ENCODE peak calls at places on chromosome 22, in six cellular contexts. Y is CD8-positive, alpha-beta T cell; Z is Peyer's patch; H is tibial artery; E is cardiac muscle cell; F is heart left ventricle. Q is an unnamed sample. For H3K4me1, the result is how much of the 10 kb centered on the place peaks cover.

GRCh38 chr22:41021039-41021654 is 70.0 kb downstream of the RBX1 start:
- DNase-seq in Y (no peak), Z (peak), H (no peak), E (peak), F (no peak), Q (no peak)

GRCh38 chr22:29780781-29781676 is 13.9 kb downstream of the UQCR10 start:
- DNase-seq in Y (no peak), Z (no peak), H (no peak), E (peak), F (no peak), Q (no peak)

GRCh38 chr22:49398115-49398514 is 429.6 kb downstream of the BRD1 start:
- DNase-seq in Y (no peak), Z (peak), H (no peak), E (no peak), F (no peak), Q (peak)

GRCh38 chr22:30056015-30056414 is 24.2 kb upstream of the HORMAD2 start:
- DNase-seq in Y (no peak), Z (no peak), H (no peak), E (no peak), F (no peak), Q (no peak)

GRCh38 chr22:32219030-32219429 is 14.2 kb upstream of the RFPL2 start:
- DNase-seq in Y (no peak), Z (no peak), H (no peak), E (no peak), F (no peak), Q (no peak)

GRCh38 chr22:30434775-30435315 is 9.3 kb downstream of the MTFP1 start:
- DNase-seq in Y (no peak), Z (no peak), H (no peak), E (no peak), F (no peak), Q (no peak)

GRCh38 chr22:32407332-32407731 is 4.7 kb downstream of the RTCB start:
- DNase-seq in Y (no peak), Z (no peak), H (no peak), E (no peak), F (no peak), Q (no peak)

GRCh38 chr22:23180301-23180892 is at the start of gene BCR:
- DNase-seq in Y (peak), Z (peak), H (peak), E (peak), F (peak), Q (peak)

GRCh38 chr22:40654522-40655167 is 18.1 kb upstream of the MRTFA start:
- DNase-seq in Y (no peak), Z (no peak), H (peak), E (peak), F (peak), Q (no peak)

GRCh38 chr22:24424001-24424900 is 3.1 kb upstream of the ADORA2A start:
- DNase-seq in Y (no peak), Z (no peak), H (no peak), E (no peak), F (no peak), Q (no peak)

GRCh38 chr22:39627865-39628562 is 57.5 kb downstream of the CACNA1I start:
- DNase-seq in Y (no peak), Z (no peak), H (no peak), E (no peak), F (no peak), Q (no peak)

GRCh38 chr22:29773233-29773632 is 6.1 kb downstream of the UQCR10 start:
- DNase-seq in Y (no peak), Z (no peak), H (no peak), E (peak), F (no peak), Q (no peak)

GRCh38 chr22:30079952-30080533 is at the start of gene HORMAD2:
- DNase-seq in Y (no peak), Z (no peak), H (no peak), E (peak), F (no peak), Q (peak)

GRCh38 chr22:44369916-44370804 is 57.4 kb upstream of the SHISAL1 start:
- DNase-seq in Y (no peak), Z (peak), H (no peak), E (no peak), F (no peak), Q (no peak)

GRCh38 chr22:43860126-43860525 is 2.2 kb downstream of the SULT4A1 start:
- DNase-seq in Y (no peak), Z (peak), H (no peak), E (no peak), F (no peak), Q (no peak)

GRCh38 chr22:47165338-47165931 is 403.0 kb downstream of the TBC1D22A start:
- DNase-seq in Y (no peak), Z (peak), H (peak), E (no peak), F (peak), Q (no peak)

GRCh38 chr22:35559354-35560005 is 18.8 kb downstream of the RASD2 start:
- DNase-seq in Y (no peak), Z (no peak), H (no peak), E (no peak), F (no peak), Q (no peak)

GRCh38 chr22:36298118-36298517 is 45.2 kb downstream of the APOL1 start:
- DNase-seq in Y (no peak), Z (no peak), H (no peak), E (no peak), F (no peak), Q (no peak)

GRCh38 chr22:25563757-25564319 is 637 bp upstream of the GRK3 start:
- DNase-seq in Y (no peak), Z (no peak), H (peak), E (no peak), F (peak), Q (peak)

GRCh38 chr22:39534591-39535301 is 2.2 kb upstream of the RPS19BP1 start:
- DNase-seq in Y (peak), Z (peak), H (peak), E (peak), F (peak), Q (peak)

GRCh38 chr22:31082606-31083376 is 1.7 kb downstream of the SMTN start:
- DNase-seq in Y (peak), Z (peak), H (peak), E (peak), F (peak), Q (peak)

GRCh38 chr22:24592846-24593809 is at the start of gene LRRC75B:
- DNase-seq in Y (no peak), Z (peak), H (peak), E (peak), F (peak), Q (peak)

GRCh38 chr22:32754413-32755041 is 47.0 kb upstream of the TIMP3 start:
- DNase-seq in Y (no peak), Z (no peak), H (peak), E (peak), F (peak), Q (no peak)

GRCh38 chr22:44392446-44392921 is 79.7 kb upstream of the SHISAL1 start:
- DNase-seq in Y (no peak), Z (peak), H (peak), E (no peak), F (no peak), Q (no peak)

GRCh38 chr22:23498811-23499798 is 81.0 kb downstream of the IGLL1 start:
- DNase-seq in Y (no peak), Z (no peak), H (no peak), E (no peak), F (no peak), Q (no peak)

GRCh38 chr22:44661070-44661469 is 40.9 kb upstream of the PRR5 start:
- DNase-seq in Y (no peak), Z (no peak), H (no peak), E (no peak), F (no peak), Q (no peak)

GRCh38 chr22:39290724-39291161 is 28.7 kb downstream of the RPL3 start:
- DNase-seq in Y (no peak), Z (no peak), H (no peak), E (peak), F (peak), Q (no peak)

GRCh38 chr22:39932918-39933649 is 27.1 kb upstream of the TMA7B start:
- DNase-seq in Y (no peak), Z (no peak), H (no peak), E (peak), F (no peak), Q (no peak)

GRCh38 chr22:21791635-21792625 is 56.3 kb upstream of the YPEL1 start:
- DNase-seq in Y (no peak), Z (no peak), H (no peak), E (peak), F (no peak), Q (no peak)

GRCh38 chr22:25564320-25564978 is at the start of gene GRK3:
- DNase-seq in Y (peak), Z (peak), H (peak), E (peak), F (peak), Q (peak)

GRCh38 chr22:48581206-48581766 is 1246.4 kb downstream of the BRD1 start:
- DNase-seq in Y (no peak), Z (no peak), H (no peak), E (no peak), F (no peak), Q (no peak)

GRCh38 chr22:39206491-39206890 is 38.3 kb downstream of the PDGFB start:
- DNase-seq in Y (no peak), Z (no peak), H (no peak), E (no peak), F (peak), Q (no peak)

GRCh38 chr22:31615481-31615840 is 46.6 kb downstream of the PISD start:
- DNase-seq in Y (no peak), Z (peak), H (no peak), E (no peak), F (no peak), Q (no peak)

GRCh38 chr22:22886546-22886945 is 1.1 kb upstream of the IGLL5 start:
- DNase-seq in Y (no peak), Z (no peak), H (no peak), E (no peak), F (no peak), Q (no peak)

GRCh38 chr22:18968011-18968749 is 32.1 kb upstream of the PRODH start:
- DNase-seq in Y (no peak), Z (peak), H (no peak), E (peak), F (peak), Q (no peak)

GRCh38 chr22:26711205-26711958 is 54.0 kb downstream of the MIAT start:
- DNase-seq in Y (no peak), Z (no peak), H (no peak), E (peak), F (no peak), Q (no peak)
- H3K4me3 ChIP-seq in Y (no peak), Z (no peak), H (no peak), E (no peak), F (no peak), Q (no peak)

GRCh38 chr22:42644422-42645340 is 4.3 kb upstream of the ATP5MGL start:
- DNase-seq in Y (no peak), Z (no peak), H (peak), E (peak), F (peak), Q (peak)
- TF ChIP-seq CTCF in Y (no peak), Z (no peak), H (no peak), E (no peak), F (no peak), Q (no peak)

DNA sequence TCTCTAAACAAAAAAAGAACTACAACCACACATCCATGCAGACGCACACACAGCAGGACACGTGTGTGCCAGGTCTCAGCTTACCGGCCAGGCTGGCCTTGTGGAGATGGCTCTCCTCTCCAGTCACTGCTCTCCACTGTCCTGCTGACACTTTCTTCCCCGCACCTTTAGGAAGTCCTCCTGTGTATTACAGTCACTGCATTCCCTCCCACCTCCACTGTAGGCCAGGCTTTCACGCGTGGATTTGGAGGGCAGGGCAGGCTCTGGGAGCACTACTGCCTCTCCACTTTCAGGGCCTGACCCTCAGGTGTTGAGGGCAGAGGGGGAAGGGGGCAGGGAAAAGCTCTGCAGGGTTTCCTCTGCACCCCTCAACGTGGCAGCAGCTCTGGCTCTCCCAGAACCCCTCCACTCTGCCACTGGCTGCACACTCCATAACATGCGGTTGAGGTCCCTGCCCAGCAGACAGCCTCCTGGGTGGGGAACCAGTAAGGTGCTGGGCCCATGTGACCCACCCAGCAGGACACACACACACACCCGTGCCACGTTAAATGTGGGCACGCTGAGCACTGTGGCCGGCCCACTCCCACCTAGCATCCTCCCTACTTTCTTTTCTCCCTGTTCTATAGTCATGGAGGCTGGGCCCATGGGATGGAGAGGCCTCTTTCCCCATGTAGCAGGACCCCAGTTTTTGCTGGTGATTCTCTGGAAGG is 107.0 kb upstream of the PITPNB start:
- DNase-seq in Y (no peak), Z (no peak), H (no peak), E (no peak), F (peak), Q (no peak)
- H3K4me1 ChIP-seq in Y (under half), Z (under half), H (under half), E (under half), F (under half), Q (under half)

GRCh38 chr22:42693055-42693762 is 27.5 kb downstream of the A4GALT start:
- DNase-seq in Y (no peak), Z (no peak), H (no peak), E (no peak), F (no peak), Q (no peak)

GRCh38 chr22:42695294-42695693 is 25.4 kb downstream of the A4GALT start:
- DNase-seq in Y (no peak), Z (no peak), H (no peak), E (no peak), F (no peak), Q (no peak)

GRCh38 chr22:42696331-42696967 is 24.2 kb downstream of the A4GALT start:
- DNase-seq in Y (no peak), Z (no peak), H (no peak), E (no peak), F (no peak), Q (no peak)

GRCh38 chr22:42692239-42693054 is 28.2 kb downstream of the A4GALT start:
- DNase-seq in Y (no peak), Z (no peak), H (no peak), E (no peak), F (no peak), Q (no peak)

DNA sequence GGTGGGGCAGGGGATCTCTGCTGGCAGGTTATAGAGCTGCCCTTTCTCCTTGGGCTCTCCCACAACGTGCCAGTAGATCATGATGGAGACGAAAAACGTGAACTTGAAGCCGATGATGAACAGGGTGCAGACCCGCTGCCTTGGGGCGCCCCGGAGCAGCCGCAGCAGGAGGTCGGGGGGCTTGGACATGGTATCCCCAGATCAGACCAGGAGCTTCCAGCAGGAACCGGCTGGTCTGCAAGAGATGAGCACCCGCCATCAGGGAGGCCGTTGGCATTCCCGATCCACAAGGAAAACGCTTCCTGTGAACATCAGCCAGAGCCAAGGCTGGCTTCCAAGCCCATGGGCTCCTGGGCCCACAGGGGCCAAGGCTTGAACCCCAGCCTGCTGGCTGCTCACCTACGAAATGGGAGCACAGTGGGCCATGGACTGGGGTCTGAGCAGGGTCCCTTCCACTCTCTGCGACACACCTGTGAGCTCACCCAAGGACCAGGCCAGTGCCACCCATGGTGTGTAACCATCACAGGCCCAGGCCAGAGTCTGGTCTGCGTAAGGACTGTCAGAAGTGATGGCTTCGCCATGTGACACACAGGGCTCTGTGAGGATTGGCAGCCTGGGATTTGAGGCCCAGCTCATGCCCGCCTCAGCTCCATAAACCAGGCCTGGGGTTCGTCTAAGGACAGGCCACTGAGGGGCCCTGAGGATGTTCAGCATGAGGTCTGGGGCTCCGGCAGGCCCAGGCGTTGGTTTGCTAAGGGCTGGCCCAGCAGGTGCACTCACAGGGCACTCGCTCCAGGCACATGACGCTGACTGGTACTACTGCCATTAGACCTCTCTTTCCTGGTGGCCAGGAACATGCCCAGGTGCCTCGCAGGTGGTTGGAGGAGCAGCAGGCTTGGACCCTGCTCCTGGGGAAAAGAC is 26.6 kb downstream of the A4GALT start:
- DNase-seq in Y (no peak), Z (no peak), H (no peak), E (no peak), F (no peak), Q (no peak)
- H3K4me3 ChIP-seq in Y (no peak), Z (no peak), H (no peak), E (no peak), F (no peak), Q (no peak)

DNA sequence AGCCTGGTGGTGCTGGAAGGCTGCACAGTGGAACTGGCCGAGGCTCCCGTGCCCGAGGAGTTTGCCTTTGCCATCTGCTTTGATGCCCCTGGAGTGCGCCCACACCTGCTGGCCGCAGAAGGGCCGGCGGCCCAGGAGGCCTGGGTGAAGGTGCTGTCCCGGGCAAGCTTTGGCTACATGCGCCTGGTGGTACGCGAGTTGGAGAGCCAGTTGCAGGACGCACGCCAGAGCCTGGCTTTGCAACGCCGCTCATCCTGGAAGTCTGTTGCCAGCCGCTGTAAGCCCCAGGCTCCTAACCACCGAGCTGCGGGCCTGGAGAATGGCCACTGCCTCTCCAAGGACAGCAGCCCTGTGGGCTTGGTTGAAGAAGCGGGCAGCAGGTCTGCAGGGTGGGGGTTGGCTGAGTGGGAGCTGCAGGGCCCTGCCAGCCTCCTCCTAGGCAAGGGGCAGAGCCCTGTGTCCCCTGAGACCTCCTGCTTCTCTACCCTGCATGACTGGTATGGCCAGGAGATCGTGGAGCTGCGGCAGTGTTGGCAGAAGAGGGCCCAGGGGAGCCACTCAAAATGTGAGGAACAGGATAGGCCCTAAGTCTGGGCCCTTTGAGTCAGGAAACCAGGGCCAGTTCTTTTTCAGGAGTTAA is 1.9 kb upstream of the SMDT1 start:
- DNase-seq in Y (no peak), Z (no peak), H (no peak), E (no peak), F (no peak), Q (no peak)
- TF ChIP-seq CTCF in Y (no peak), Z (no peak), H (no peak), E (no peak), F (no peak), Q (no peak)

DNA sequence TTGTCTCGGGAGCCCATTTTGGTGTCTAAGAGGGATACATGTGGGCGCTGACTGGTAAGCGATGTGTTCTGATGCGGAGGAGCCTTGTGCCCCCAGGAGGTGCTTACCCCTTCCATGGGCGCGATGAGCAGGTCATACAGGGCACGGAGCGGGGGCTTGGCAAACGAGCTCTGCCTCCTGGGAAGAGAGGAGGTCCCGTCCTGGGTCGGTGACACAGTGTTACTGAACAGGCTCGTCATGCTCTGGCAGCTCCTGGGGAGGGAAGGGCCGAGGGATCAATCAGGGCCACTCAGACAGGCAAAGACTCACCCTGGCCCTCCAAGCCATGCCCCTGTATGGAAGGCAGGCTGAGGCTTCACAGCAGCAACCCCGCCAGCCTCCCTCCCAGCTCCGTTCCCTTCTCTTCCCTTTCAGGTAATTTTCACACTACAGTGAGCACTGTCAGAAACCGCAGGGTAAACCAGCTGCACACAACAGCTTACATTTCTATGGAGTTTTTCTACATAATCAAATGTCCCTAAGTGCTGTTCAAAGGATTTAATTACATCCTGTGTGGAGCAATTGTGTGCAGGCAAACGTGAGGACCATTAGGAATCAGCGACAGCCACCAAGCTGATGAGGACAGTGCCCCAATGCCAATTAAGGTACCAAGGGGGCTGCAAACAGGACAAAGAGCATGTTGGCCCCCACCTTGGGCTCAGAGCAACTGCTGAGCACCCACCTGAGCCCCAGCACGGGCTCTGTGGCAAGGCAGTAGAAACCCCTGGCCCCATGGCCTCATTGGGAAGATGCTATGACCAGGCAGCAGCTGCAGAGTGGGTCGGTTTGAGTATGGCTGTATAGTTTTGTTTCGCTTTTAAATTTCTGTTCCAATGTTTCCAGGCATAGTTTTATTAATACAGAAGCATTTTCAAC is 95.3 kb upstream of the PITPNB start:
- DNase-seq in Y (no peak), Z (no peak), H (no peak), E (no peak), F (no peak), Q (no peak)
- H3K4me1 ChIP-seq in Y (under half), Z (under half), H (under half), E (under half), F (under half), Q (under half)

Q was measured in lung.